ENCODE peak calls at places on chromosomes 13 and 19, in four cellular contexts. F is hypothalamus, U is frontal cortex, D is ELR. Q is an unnamed sample.
A peak's percentile ranks its signal among the peaks of the same experiment; 100 is the strongest.

GRCh38 chr19:17214531-17215124 is 529 bp upstream of the USE1 start:
- DNase-seq in U (no peak), F (no peak), D (no peak), Q (no peak)

GRCh38 chr13:21121616-21122015 is 54.7 kb downstream of the SKA3 start:
- DNase-seq in D (no peak), U (no peak), F (no peak), Q (no peak)

GRCh38 chr13:21730186-21730880 is 59.5 kb downstream of the FGF9 start:
- DNase-seq in D (no peak), F (no peak), U (no peak), Q (no peak)

GRCh38 chr13:38763446-38764381 is 76.8 kb downstream of the FREM2 start:
- DNase-seq in U (peak; percentile 44), F (peak; percentile 34), D (peak; percentile 40), Q (no peak)

GRCh38 chr13:98824376-98825160 is 72.1 kb upstream of the SLC15A1 start:
- DNase-seq in D (peak; percentile 32), F (no peak), U (no peak), Q (no peak)

GRCh38 chr13:74586839-74587238 is 452.6 kb upstream of the KLF12 start:
- DNase-seq in F (no peak), U (no peak), D (peak; percentile 36), Q (no peak)

GRCh38 chr13:67275351-67275989 is 45.3 kb upstream of the PCDH9 start:
- DNase-seq in F (no peak), U (no peak), D (no peak), Q (no peak)

GRCh38 chr13:46295531-46296464 is 84.1 kb downstream of the LRRC63 start:
- DNase-seq in D (peak; percentile 70), U (no peak), F (no peak), Q (no peak)

GRCh38 chr19:44648536-44649370 is 5.0 kb downstream of the PVR start:
- DNase-seq in U (no peak), D (peak; percentile 33), F (no peak), Q (no peak)

GRCh38 chr19:347946-348861 is 3.6 kb upstream of the MIER2 start:
- DNase-seq in F (no peak), U (no peak), D (peak; percentile 31), Q (no peak)

GRCh38 chr19:29636553-29637325 is 28.5 kb upstream of the PLEKHF1 start:
- DNase-seq in F (no peak), U (no peak), D (no peak), Q (no peak)

GRCh38 chr19:45076851-45077730 is 813 bp upstream of the ZNF296 start:
- DNase-seq in F (no peak), U (no peak), D (no peak), Q (no peak)

GRCh38 chr19:4326215-4326836 is 12.3 kb downstream of the STAP2 start:
- DNase-seq in U (no peak), D (no peak), F (no peak), Q (no peak)

GRCh38 chr13:72990883-72991282 is 67.9 kb upstream of the KLF5 start:
- DNase-seq in D (no peak), F (no peak), U (no peak), Q (no peak)

GRCh38 chr19:33905937-33906577 is 109.4 kb downstream of the KCTD15 start:
- DNase-seq in F (no peak), D (no peak), U (peak; percentile 66), Q (no peak)

GRCh38 chr13:45325806-45326205 is 15.2 kb downstream of the TPT1 start:
- DNase-seq in D (peak; percentile 92), F (peak; percentile 24), U (peak; percentile 48), Q (no peak)

GRCh38 chr19:1382250-1382649 is 1.5 kb upstream of the NDUFS7 start:
- DNase-seq in F (no peak), U (no peak), D (no peak), Q (no peak)

GRCh38 chr19:38173324-38174041 is 50.5 kb downstream of the DPF1 start:
- DNase-seq in D (no peak), F (peak; percentile 85), U (peak; percentile 88), Q (peak; percentile 92)

GRCh38 chr13:23753523-23753922 is 135.7 kb downstream of the MIPEP start:
- DNase-seq in U (no peak), F (no peak), D (peak; percentile 72), Q (no peak)

GRCh38 chr19:1425102-1425842 is 12.9 kb upstream of the RPS15 start:
- DNase-seq in F (no peak), U (no peak), D (no peak), Q (no peak)

GRCh38 chr13:112103260-112103843 is 36.4 kb downstream of the SOX1 start:
- DNase-seq in F (no peak), D (no peak), U (no peak), Q (no peak)

GRCh38 chr13:113245858-113246791 is 36.7 kb downstream of the CUL4A start:
- DNase-seq in U (no peak), F (no peak), D (peak; percentile 18), Q (no peak)

GRCh38 chr19:28435551-28436261 is 777.2 kb downstream of the UQCRFS1 start:
- DNase-seq in D (no peak), U (no peak), F (no peak), Q (no peak)

GRCh38 chr13:41054212-41054877 is 7.0 kb upstream of the WBP4 start:
- DNase-seq in U (no peak), D (peak; percentile 79), F (no peak), Q (no peak)

GRCh38 chr19:55640577-55641375 is at the start of gene ZNF580:
- DNase-seq in U (peak; percentile 82), F (peak; percentile 49), D (peak; percentile 80), Q (peak; percentile 72)

GRCh38 chr19:49801966-49802661 is 11.0 kb downstream of the FUZ start:
- DNase-seq in D (peak; percentile 30), U (peak; percentile 95), F (peak; percentile 89), Q (peak; percentile 99)

GRCh38 chr19:743168-743687 is 7.7 kb upstream of the MISP start:
- DNase-seq in D (no peak), F (no peak), U (no peak), Q (no peak)

GRCh38 chr19:30471441-30471840 is 99.3 kb downstream of the ZNF536 start:
- DNase-seq in D (no peak), U (no peak), F (no peak), Q (no peak)

GRCh38 chr19:5166262-5166661 is 174.3 kb downstream of the PTPRS start:
- DNase-seq in D (peak; percentile 78), U (no peak), F (no peak), Q (no peak)

GRCh38 chr13:79270859-79271258 is 135.2 kb downstream of the RBM26 start:
- DNase-seq in U (no peak), D (no peak), F (no peak), Q (no peak)

GRCh38 chr13:94058821-94059360 is 420.6 kb downstream of the DCT start:
- DNase-seq in U (no peak), F (no peak), D (no peak), Q (no peak)

GRCh38 chr19:52397310-52398090 is at the start of gene ZNF528:
- DNase-seq in D (peak; percentile 95), U (peak; percentile 93), F (peak; percentile 90), Q (peak; percentile 92)

GRCh38 chr19:17220207-17220758 is 5.1 kb downstream of the USE1 start:
- DNase-seq in U (no peak), D (peak; percentile 84), F (no peak), Q (no peak)

GRCh38 chr13:67303661-67304333 is 73.7 kb upstream of the PCDH9 start:
- DNase-seq in D (no peak), U (no peak), F (no peak), Q (no peak)

GRCh38 chr13:32309812-32310706 is 5.1 kb downstream of the ZAR1L start:
- DNase-seq in F (peak; percentile 20), U (peak; percentile 39), D (peak; percentile 70), Q (no peak)

GRCh38 chr19:57068921-57069697 is 50.7 kb upstream of the USP29 start:
- DNase-seq in D (no peak), U (peak; percentile 36), F (no peak), Q (peak; percentile 48)

GRCh38 chr19:7440188-7440975 is 48.5 kb downstream of the PEX11G start:
- DNase-seq in F (no peak), U (no peak), D (no peak), Q (no peak)

GRCh38 chr13:93262729-93263128 is 36.1 kb downstream of the GPC6 start:
- DNase-seq in U (no peak), D (peak; percentile 88), F (no peak), Q (no peak)

GRCh38 chr13:25988655-25989054 is 63.2 kb downstream of the SHISA2 start:
- DNase-seq in F (no peak), U (no peak), D (no peak), Q (no peak)

Q was measured in dorsolateral prefrontal cortex.